ENCODE peak calls at places on chromosomes 13 and 19, in five cellular contexts. D, V, R, M and C are unnamed samples. For H3K4me1 and H3K9me3, the result is how much of the 10 kb centered on the place peaks cover.

GRCh38 chr13:65964672-65965071 is 1265.5 kb downstream of the PCDH9 start:
- DNase-seq in D (no peak), V (no peak), R (no peak), M (no peak), C (no peak)

GRCh38 chr13:73991384-73991783 is 142.8 kb downstream of the KLF12 start:
- DNase-seq in D (no peak), V (no peak), R (no peak), M (no peak), C (no peak)

GRCh38 chr19:41548954-41549688 is 26.8 kb upstream of the CEACAM21 start:
- DNase-seq in V (no peak), R (no peak), M (no peak), D (no peak), C (peak)

GRCh38 chr13:97521726-97522125 is 87.8 kb downstream of the RAP2A start:
- DNase-seq in M (no peak), R (no peak), V (no peak), D (no peak), C (no peak)

GRCh38 chr19:46953955-46954501 is 65.6 kb upstream of the NPAS1 start:
- DNase-seq in D (no peak), M (no peak), V (no peak), R (no peak), C (no peak)

GRCh38 chr19:2048959-2049740 is 1.9 kb downstream of the MKNK2 start:
- DNase-seq in D (no peak), V (no peak), R (no peak), M (no peak), C (no peak)

GRCh38 chr19:21127001-21127400 is 14.8 kb upstream of the ZNF431 start:
- DNase-seq in D (no peak), R (no peak), M (no peak), V (no peak), C (no peak)

GRCh38 chr19:18768997-18769891 is 21.9 kb downstream of the COMP start:
- DNase-seq in D (no peak), M (no peak), R (no peak), V (no peak), C (no peak)

GRCh38 chr13:97878421-97879375 is 74.8 kb upstream of the IPO5 start:
- DNase-seq in V (no peak), M (no peak), R (no peak), D (no peak), C (no peak)

GRCh38 chr19:644363-644762 is 4.7 kb downstream of the FGF22 start:
- DNase-seq in D (no peak), R (no peak), V (no peak), M (no peak), C (no peak)

GRCh38 chr13:95106562-95106961 is 194.7 kb downstream of the ABCC4 start:
- DNase-seq in R (no peak), V (no peak), D (no peak), M (no peak), C (no peak)

GRCh38 chr13:46983881-46984280 is 87.0 kb upstream of the HTR2A start:
- DNase-seq in V (no peak), D (no peak), R (no peak), M (no peak), C (no peak)

GRCh38 chr19:1483067-1483978 is 4.3 kb upstream of the C19orf25 start:
- DNase-seq in R (no peak), V (no peak), M (no peak), D (no peak), C (no peak)

GRCh38 chr19:571127-571974 is 1.0 kb upstream of the BSG start:
- DNase-seq in M (no peak), D (no peak), V (peak), R (no peak), C (no peak)

GRCh38 chr13:47126432-47126831 is 229.6 kb upstream of the HTR2A start:
- DNase-seq in M (no peak), V (peak), D (no peak), R (no peak), C (no peak)

GRCh38 chr13:47459512-47459911 is 541.6 kb downstream of the SUCLA2 start:
- DNase-seq in M (no peak), R (no peak), V (no peak), D (no peak), C (no peak)

GRCh38 chr19:38451036-38451435 is 17.5 kb downstream of the RYR1 start:
- DNase-seq in M (no peak), R (no peak), D (no peak), V (no peak), C (no peak)

GRCh38 chr13:109819851-109820250 is 33.5 kb upstream of the IRS2 start:
- DNase-seq in D (no peak), M (no peak), R (no peak), V (no peak), C (no peak)

GRCh38 chr13:79404361-79404760 is 1.7 kb downstream of the RBM26 start:
- DNase-seq in M (no peak), V (no peak), R (no peak), D (no peak), C (no peak)

GRCh38 chr13:106291006-106291405 is 244.5 kb downstream of the EFNB2 start:
- DNase-seq in M (no peak), V (no peak), R (no peak), D (no peak), C (no peak)

GRCh38 chr13:94829201-94829600 is 116.9 kb upstream of the SOX21 start:
- DNase-seq in R (no peak), M (no peak), V (no peak), D (no peak), C (no peak)

GRCh38 chr13:35964764-35965163 is 166.4 kb downstream of the DCLK1 start:
- DNase-seq in R (no peak), M (no peak), D (no peak), V (no peak), C (no peak)

GRCh38 chr19:3161453-3161852 is 17.1 kb upstream of the S1PR4 start:
- DNase-seq in M (no peak), D (no peak), R (no peak), V (no peak), C (no peak)

GRCh38 chr13:111395511-111396393 is 75.3 kb downstream of the TEX29 start:
- DNase-seq in V (no peak), M (no peak), R (no peak), D (no peak), C (no peak)

GRCh38 chr19:1266116-1266817 is 2.9 kb upstream of the CIRBP start:
- DNase-seq in M (peak), V (peak), R (peak), D (peak), C (peak)

GRCh38 chr19:48325265-48325910 is at the start of gene EMP3:
- DNase-seq in M (peak), V (peak), R (no peak), D (peak), C (peak)
- H3K4me1 ChIP-seq in M (half or more), V (under half), R (under half), D (under half), C (half or more)

GRCh38 chr19:54556194-54556593 is 17.4 kb upstream of the LILRA2 start:
- DNase-seq in V (no peak), D (no peak), M (no peak), R (no peak), C (no peak)

GRCh38 chr19:54554896-54555295 is 18.7 kb upstream of the LILRA2 start:
- DNase-seq in M (no peak), V (no peak), R (no peak), D (no peak), C (no peak)

GRCh38 chr19:54552913-54553310 is 20.7 kb upstream of the LILRA2 start:
- DNase-seq in V (no peak), M (no peak), R (no peak), D (no peak), C (no peak)

GRCh38 chr19:54551950-54552912 is 21.4 kb upstream of the LILRA2 start:
- DNase-seq in M (peak), V (no peak), D (no peak), R (no peak), C (no peak)

GRCh38 chr19:54554006-54554405 is 19.6 kb upstream of the LILRA2 start:
- DNase-seq in D (no peak), M (no peak), V (no peak), R (no peak), C (no peak)
- H3K9me3 ChIP-seq in D (under half), M (under half), V (under half), R (under half), C (under half)

DNA sequence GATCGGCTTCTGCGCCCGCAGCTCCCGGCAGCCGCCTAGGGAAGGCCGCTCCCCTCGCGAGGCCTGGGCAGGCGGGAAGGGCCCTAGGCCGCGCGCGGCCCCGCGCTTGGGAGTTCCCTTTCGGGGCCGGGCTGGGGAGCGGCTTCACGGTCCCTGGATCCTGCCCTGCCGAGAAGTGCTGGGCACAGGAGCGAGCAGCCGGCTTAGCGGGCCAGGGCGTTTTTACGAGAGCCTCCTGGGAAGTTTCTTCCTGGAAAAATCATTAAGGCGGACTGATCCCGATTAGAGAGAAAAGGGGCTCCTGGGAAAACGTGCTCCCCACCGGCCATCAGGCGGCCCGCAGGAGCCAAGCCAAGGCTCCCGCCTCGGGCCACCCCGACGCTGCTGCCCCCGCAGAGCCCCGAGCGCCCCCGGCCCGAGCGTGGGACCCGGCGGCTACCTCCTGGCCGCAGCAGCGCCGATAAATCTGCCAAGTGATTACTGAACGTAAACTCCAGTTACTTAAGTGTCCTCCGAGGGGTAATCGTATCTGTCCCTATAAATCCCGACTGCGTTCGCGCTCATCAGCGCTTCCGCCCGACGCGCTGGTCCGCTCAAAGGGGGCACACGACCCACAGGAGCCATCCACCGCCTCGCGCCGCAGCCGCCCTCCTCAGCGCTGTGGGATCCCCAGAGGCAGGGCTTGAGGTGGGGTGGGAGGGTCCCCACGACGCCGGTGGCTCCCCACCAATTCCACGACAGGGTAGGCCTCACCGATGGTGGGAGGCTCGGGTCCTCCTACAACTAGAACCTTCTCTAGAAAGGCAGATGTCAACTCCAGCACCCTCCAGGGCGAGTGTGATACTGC is 2.8 kb downstream of the ZIC5 start:
- DNase-seq in D (no peak), V (no peak), R (no peak), M (no peak), C (no peak)
- H3K4me3 ChIP-seq in D (no peak), V (no peak), R (peak), M (peak), C (no peak)

GRCh38 chr13:41008349-41008980 is 10.7 kb downstream of the ELF1 start:
- DNase-seq in R (no peak), D (no peak), M (no peak), V (no peak), C (no peak)

GRCh38 chr13:41006951-41007350 is 12.2 kb downstream of the ELF1 start:
- DNase-seq in M (no peak), D (no peak), V (no peak), R (no peak), C (no peak)

GRCh38 chr13:41005709-41006108 is 13.4 kb downstream of the ELF1 start:
- DNase-seq in M (no peak), R (no peak), D (no peak), V (no peak), C (no peak)

GRCh38 chr13:41006296-41006695 is 12.8 kb downstream of the ELF1 start:
- DNase-seq in V (no peak), D (no peak), M (no peak), R (no peak), C (no peak)

GRCh38 chr13:41007359-41008118 is 11.6 kb downstream of the ELF1 start:
- DNase-seq in M (no peak), V (no peak), D (no peak), R (no peak), C (peak)
- H3K4me1 ChIP-seq in M (half or more), V (under half), D (under half), R (under half), C (half or more)

GRCh38 chr13:19072543-19072942 is 109.1 kb downstream of the TUBA3C start:
- DNase-seq in D (no peak), R (no peak), M (no peak), V (no peak), C (no peak)

GRCh38 chr13:19069684-19070397 is 111.8 kb downstream of the TUBA3C start:
- DNase-seq in R (no peak), V (no peak), M (no peak), D (no peak), C (no peak)

GRCh38 chr13:19067767-19068166 is 113.9 kb downstream of the TUBA3C start:
- DNase-seq in M (no peak), R (no peak), D (no peak), V (no peak), C (no peak)

GRCh38 chr13:19071161-19071936 is 110.3 kb downstream of the TUBA3C start:
- DNase-seq in R (no peak), V (no peak), M (no peak), D (no peak), C (no peak)

DNA sequence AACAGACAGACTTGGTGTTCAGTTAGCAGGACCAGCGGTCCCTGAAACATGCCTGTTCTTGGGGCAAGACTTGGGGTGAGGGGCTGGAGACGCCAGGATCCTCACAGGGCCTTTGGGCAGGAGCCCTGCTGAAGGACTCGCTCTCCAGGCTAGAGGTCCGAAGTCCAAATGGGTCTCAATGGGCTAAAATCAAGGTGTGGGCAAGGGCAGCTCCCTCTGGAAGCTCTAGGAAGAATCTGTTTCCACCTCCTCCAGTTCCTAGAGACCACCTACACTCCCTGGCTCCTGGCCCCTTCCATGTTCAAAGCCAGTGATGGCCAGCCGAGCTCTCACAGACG is 111.3 kb downstream of the TUBA3C start:
- DNase-seq in V (no peak), M (no peak), D (no peak), R (no peak), C (no peak)
- H3K9me3 ChIP-seq in V (under half), M (under half), D (under half), R (under half), C (under half)

DNA sequence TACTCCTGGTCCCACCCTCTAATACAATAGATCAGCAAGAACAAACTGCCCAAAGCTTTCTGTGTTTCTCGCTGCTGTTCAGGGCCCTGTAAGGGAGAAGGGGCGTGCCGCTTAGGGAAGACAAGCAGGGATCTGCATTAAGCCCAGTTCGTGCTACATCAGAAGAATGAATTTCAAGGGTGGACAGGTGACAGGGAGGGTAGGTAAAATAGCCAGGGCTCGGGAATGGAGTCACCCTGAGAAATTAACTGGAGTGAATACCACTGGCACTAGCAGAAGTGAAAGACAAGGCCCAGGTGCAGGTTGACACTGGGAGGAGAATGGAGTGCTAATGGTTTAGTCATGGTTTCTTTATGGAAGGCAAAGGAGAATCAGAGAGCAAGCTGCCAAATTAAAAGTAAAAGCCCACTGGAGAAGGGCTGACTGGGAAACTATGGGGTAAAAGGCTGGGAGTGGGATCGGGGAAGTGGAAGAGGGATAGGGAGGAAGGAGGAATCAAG is 183.1 kb upstream of the TSC22D1 start:
- DNase-seq in M (no peak), D (no peak), R (no peak), V (no peak), C (no peak)
- H3K4me3 ChIP-seq in M (no peak), D (no peak), R (no peak), V (no peak), C (no peak)

DNA sequence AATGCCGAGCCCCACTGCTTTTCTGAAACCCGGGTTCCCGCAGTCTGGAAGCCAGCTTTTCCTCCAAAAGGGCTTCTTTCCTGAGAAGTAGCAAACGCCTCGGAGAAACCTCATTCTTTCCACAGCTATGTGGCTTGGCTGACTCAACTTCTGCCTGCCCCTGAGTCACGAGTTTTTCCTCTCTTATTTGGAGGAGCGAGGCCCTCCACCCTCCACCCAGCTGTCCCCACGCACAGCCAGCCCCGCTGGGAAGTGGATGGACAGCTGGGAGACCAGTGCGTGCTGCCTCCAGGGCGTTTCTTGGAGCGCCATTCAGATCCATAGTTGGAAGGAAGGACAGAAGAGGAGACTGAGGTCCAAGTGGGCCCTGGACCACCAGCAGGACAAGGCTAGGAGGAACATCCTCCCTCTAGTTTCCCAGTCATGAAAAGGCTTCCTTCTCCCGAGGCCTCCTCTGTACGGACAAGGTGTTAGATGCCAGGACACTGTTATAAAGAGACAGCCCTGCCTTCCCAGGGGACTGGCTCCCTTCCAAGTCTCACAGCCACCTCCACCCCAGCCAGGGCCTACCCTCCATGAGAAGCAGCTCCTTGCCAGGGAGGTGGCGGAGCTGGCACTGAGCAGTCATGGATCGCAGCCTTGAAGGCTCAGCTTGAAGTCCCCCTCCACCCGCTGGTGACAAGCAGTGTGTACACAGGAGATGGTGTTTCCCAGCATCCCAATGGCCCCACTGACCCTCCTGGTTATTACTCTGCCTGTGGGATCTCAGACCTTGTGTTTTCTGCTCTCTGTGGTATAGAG is 2.5 kb upstream of the PLEKHF1 start:
- DNase-seq in D (peak), M (peak), V (no peak), R (no peak), C (no peak)
- H3K4me1 ChIP-seq in D (under half), M (half or more), V (under half), R (under half), C (under half)

GRCh38 chr19:7923295-7924191 is 2.4 kb downstream of the CTXN1 start:
- DNase-seq in R (no peak), D (peak), V (peak), M (no peak), C (no peak)
- H3K9me3 ChIP-seq in R (under half), D (under half), V (under half), M (under half), C (under half)

DNA sequence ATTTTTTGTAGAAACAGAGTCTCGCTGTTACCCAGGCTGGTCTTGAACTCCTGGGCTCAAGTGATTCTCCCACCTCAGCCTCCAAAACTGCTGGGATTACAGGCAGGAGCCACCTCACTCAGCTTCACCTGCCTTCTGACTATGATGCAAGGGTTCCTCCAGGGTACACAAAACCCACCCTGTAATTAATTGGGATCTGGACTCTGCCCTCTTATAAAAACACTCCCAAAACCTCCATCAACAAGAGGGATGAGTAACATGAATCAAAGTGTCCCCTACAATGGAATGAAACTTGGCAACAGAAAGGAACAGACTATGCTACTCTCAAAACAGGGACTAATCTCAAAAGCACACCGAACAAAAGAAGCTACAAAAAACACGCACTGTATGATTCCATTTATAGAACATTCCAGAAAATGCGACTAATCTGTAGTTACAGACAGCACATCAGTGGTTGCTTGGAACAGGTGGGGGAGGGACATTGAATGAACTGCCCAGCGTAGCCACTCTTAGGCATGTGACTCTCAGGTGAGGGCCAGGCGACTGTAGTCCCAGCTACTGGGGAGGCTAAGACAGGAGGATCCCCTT is 3.2 kb upstream of the PRR36 start:
- DNase-seq in D (no peak), V (no peak), M (no peak), R (no peak), C (no peak)
- H3K4me3 ChIP-seq in D (no peak), V (no peak), M (no peak), R (no peak), C (no peak)

GRCh38 chr13:80850771-80851170 is 509.8 kb upstream of the SPRY2 start:
- DNase-seq in D (no peak), M (no peak), R (no peak), V (no peak), C (no peak)
- H3K4me1 ChIP-seq in D (under half), M (under half), R (under half), V (under half), C (under half)